ENCODE peak calls at places on chromosome 13, in ten cellular contexts. J is cardiac muscle cell, I is psoas muscle, M is RWPE2, G is heart right ventricle, F is Panc1, D is ovary, V is keratinocyte, X is tibial nerve, N is breast epithelium. O is an unnamed sample.

GRCh38 chr13:74040200-74040599 is 94.0 kb downstream of the KLF12 start:
- DNase-seq in J (peak), I (peak), M (no peak), G (peak), F (peak), D (no peak), V (no peak), X (peak), N (no peak), O (no peak)

GRCh38 chr13:20609145-20609544 is 42.2 kb downstream of the IFT88 start:
- DNase-seq in J (peak), I (no peak), M (no peak), G (no peak), F (no peak), D (no peak), V (no peak), X (no peak), N (no peak), O (no peak)

GRCh38 chr13:113548778-113549621 is 35.6 kb upstream of the TFDP1 start:
- DNase-seq in J (no peak), I (no peak), M (peak), G (no peak), F (no peak), D (no peak), V (no peak), X (no peak), N (peak), O (no peak)

GRCh38 chr13:112897956-112898785 is 70.8 kb upstream of the MCF2L start:
- DNase-seq in J (no peak), I (peak), M (peak), G (no peak), F (no peak), D (no peak), V (no peak), X (no peak), N (peak), O (no peak)

GRCh38 chr13:47480121-47480520 is 521.0 kb downstream of the SUCLA2 start:
- DNase-seq in J (peak), I (no peak), M (no peak), G (no peak), F (no peak), D (no peak), V (no peak), X (no peak), N (no peak), O (no peak)

GRCh38 chr13:93753639-93754038 is 527.0 kb downstream of the GPC6 start:
- DNase-seq in J (no peak), I (no peak), M (no peak), G (no peak), F (no peak), D (no peak), V (no peak), X (no peak), N (no peak), O (no peak)

GRCh38 chr13:77019756-77020155 is 7.2 kb downstream of the FBXL3 start:
- DNase-seq in J (no peak), I (no peak), M (no peak), G (no peak), F (no peak), D (no peak), V (no peak), X (no peak), N (no peak), O (no peak)

GRCh38 chr13:51827254-51827653 is 17.7 kb downstream of the TMEM272 start:
- DNase-seq in J (no peak), I (no peak), M (no peak), G (no peak), F (no peak), D (no peak), V (no peak), X (no peak), N (no peak), O (no peak)

GRCh38 chr13:40666905-40667621 is 622 bp upstream of the FOXO1 start:
- DNase-seq in J (no peak), I (peak), M (no peak), G (peak), F (no peak), D (peak), V (no peak), X (peak), N (no peak), O (peak)

GRCh38 chr13:74891610-74892009 is 590.4 kb downstream of the TBC1D4 start:
- DNase-seq in J (peak), I (no peak), M (no peak), G (no peak), F (no peak), D (no peak), V (no peak), X (no peak), N (no peak), O (no peak)

GRCh38 chr13:31051999-31052398 is 109.7 kb downstream of the HSPH1 start:
- DNase-seq in J (no peak), I (no peak), M (no peak), G (no peak), F (no peak), D (no peak), V (no peak), X (no peak), N (no peak), O (no peak)

GRCh38 chr13:44373247-44373600 is 400 bp upstream of the SERP2 start:
- DNase-seq in J (no peak), I (no peak), M (no peak), G (no peak), F (no peak), D (no peak), V (no peak), X (no peak), N (no peak), O (no peak)

GRCh38 chr13:109394311-109394988 is 391.9 kb downstream of the IRS2 start:
- DNase-seq in J (no peak), I (no peak), M (no peak), G (no peak), F (no peak), D (no peak), V (no peak), X (no peak), N (no peak), O (no peak)

GRCh38 chr13:108360139-108360538 is 90.6 kb downstream of the TNFSF13B start:
- DNase-seq in J (no peak), I (no peak), M (no peak), G (no peak), F (no peak), D (no peak), V (no peak), X (no peak), N (no peak), O (no peak)

GRCh38 chr13:44860427-44860826 is 128.8 kb downstream of the NUFIP1 start:
- DNase-seq in J (no peak), I (no peak), M (no peak), G (no peak), F (no peak), D (no peak), V (no peak), X (no peak), N (no peak), O (no peak)

GRCh38 chr13:44969858-44970484 is 19.3 kb downstream of the NUFIP1 start:
- DNase-seq in J (peak), I (no peak), M (no peak), G (no peak), F (no peak), D (no peak), V (no peak), X (no peak), N (no peak), O (no peak)

GRCh38 chr13:93243375-93244063 is 16.9 kb downstream of the GPC6 start:
- DNase-seq in J (no peak), I (no peak), M (no peak), G (no peak), F (no peak), D (no peak), V (no peak), X (no peak), N (no peak), O (no peak)

GRCh38 chr13:44951184-44951583 is 38.1 kb downstream of the NUFIP1 start:
- DNase-seq in J (no peak), I (no peak), M (no peak), G (no peak), F (no peak), D (no peak), V (no peak), X (no peak), N (no peak), O (no peak)

GRCh38 chr13:74889321-74889720 is 592.6 kb downstream of the TBC1D4 start:
- DNase-seq in J (peak), I (no peak), M (no peak), G (no peak), F (no peak), D (no peak), V (peak), X (no peak), N (no peak), O (no peak)

GRCh38 chr13:91017031-91017668 is 330.3 kb upstream of the MIR17HG start:
- DNase-seq in J (peak), I (no peak), M (no peak), G (no peak), F (peak), D (no peak), V (no peak), X (no peak), N (no peak), O (no peak)

GRCh38 chr13:23323946-23324709 is 109.4 kb downstream of the SACS start:
- DNase-seq in J (no peak), I (no peak), M (no peak), G (no peak), F (no peak), D (no peak), V (no peak), X (no peak), N (no peak), O (no peak)

GRCh38 chr13:76696370-76696769 is 189.8 kb downstream of the KCTD12 start:
- DNase-seq in J (no peak), I (no peak), M (no peak), G (no peak), F (no peak), D (no peak), V (no peak), X (no peak), N (no peak), O (no peak)

GRCh38 chr13:35700661-35701060 is 224.2 kb upstream of the MAB21L1 start:
- DNase-seq in J (no peak), I (no peak), M (no peak), G (no peak), F (no peak), D (no peak), V (no peak), X (no peak), N (no peak), O (no peak)

GRCh38 chr13:29369060-29369743 is 226.3 kb downstream of the SLC7A1 start:
- DNase-seq in J (peak), I (no peak), M (no peak), G (no peak), F (no peak), D (no peak), V (no peak), X (no peak), N (no peak), O (no peak)
- TF ChIP-seq CTCF in J (peak), I (peak), M (peak), G (peak), F (peak), D (no peak), V (peak), X (peak), N (no peak), O (peak)

DNA sequence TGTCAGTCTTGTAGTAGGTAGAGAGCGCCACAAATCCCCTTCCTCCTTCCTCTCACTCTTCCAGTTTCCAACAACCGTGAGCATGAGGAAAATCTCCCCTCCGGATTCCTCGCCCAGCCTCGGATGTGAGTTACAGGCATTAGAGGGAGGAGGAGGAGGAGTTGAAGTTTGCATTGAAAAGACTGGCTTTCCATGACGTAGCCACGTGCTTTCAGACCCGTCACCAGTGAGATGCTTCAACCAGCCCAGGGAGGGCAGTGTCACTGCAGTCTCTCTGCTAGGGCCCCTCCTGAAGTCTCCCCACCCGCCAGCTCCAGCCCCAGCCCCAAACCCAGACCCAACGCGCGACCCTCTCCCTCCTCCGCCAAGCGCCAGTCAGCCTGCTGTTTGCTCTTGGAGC is 444 bp upstream of the FGF14 start:
- DNase-seq in J (peak), I (peak), M (no peak), G (peak), F (no peak), D (no peak), V (no peak), X (no peak), N (no peak), O (peak)
- H3K27ac ChIP-seq in J (no peak), I (no peak), M (no peak), G (peak), F (no peak), D (no peak), V (no peak), X (no peak), N (no peak), O (no peak)

DNA sequence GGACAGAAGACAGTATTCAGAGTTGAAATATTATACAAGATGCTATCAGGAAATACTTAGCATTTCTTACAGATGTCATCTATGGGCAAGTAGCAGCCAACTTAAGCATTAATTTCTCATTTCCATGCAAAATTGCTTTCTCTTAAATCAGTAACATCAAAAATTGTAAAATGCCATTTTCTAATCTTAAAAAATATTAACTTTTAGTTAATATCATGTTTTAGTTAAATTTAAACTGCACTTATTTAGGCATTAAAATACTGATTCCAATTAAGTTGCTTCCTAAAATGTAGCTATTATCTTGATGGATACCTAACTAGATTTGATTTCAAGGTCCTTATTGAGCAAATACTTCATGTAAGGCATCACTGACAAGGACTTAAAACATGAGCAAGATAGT is 27.8 kb downstream of the METTL21C start:
- DNase-seq in J (no peak), I (no peak), M (no peak), G (no peak), F (no peak), D (no peak), V (no peak), X (no peak), N (no peak), O (no peak)
- H3K4me3 ChIP-seq in J (no peak), I (no peak), M (no peak), G (no peak), F (no peak), D (no peak), V (no peak), X (no peak), N (no peak), O (no peak)

DNA sequence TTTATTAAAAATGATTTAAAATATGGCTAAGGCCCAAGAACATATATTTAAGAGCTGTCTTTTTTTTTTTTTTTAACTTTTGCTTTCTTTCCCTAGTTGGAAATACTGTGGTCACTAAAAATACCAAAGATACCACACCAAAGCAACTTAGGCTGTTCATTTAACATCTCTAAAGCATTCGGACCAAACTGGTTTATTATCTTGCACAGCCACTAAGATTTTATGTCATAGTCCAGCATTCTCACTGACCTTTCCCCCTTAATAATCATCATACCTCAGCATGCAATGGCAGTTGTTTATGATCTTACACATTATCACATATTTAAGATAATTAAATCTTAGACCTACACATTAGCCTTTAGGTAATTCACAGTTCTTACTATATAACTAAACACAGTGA is 74.0 kb downstream of the CDK8 start:
- DNase-seq in J (no peak), I (no peak), M (no peak), G (no peak), F (no peak), D (no peak), V (no peak), X (no peak), N (no peak), O (no peak)
- TF ChIP-seq CTCF in J (no peak), I (no peak), M (no peak), G (no peak), F (no peak), D (no peak), V (no peak), X (no peak), N (no peak), O (no peak)

GRCh38 chr13:98506343-98507059 is 70.4 kb downstream of the STK24 start:
- DNase-seq in J (no peak), I (no peak), M (no peak), G (no peak), F (no peak), D (no peak), V (no peak), X (no peak), N (no peak), O (no peak)

GRCh38 chr13:98507060-98507797 is 69.7 kb downstream of the STK24 start:
- DNase-seq in J (peak), I (no peak), M (no peak), G (peak), F (no peak), D (peak), V (peak), X (no peak), N (peak), O (no peak)

GRCh38 chr13:98509271-98510155 is 67.4 kb downstream of the STK24 start:
- DNase-seq in J (peak), I (no peak), M (no peak), G (no peak), F (no peak), D (no peak), V (peak), X (no peak), N (no peak), O (no peak)

GRCh38 chr13:98510156-98510509 is 66.8 kb downstream of the STK24 start:
- DNase-seq in J (no peak), I (no peak), M (no peak), G (no peak), F (no peak), D (no peak), V (no peak), X (no peak), N (no peak), O (no peak)

DNA sequence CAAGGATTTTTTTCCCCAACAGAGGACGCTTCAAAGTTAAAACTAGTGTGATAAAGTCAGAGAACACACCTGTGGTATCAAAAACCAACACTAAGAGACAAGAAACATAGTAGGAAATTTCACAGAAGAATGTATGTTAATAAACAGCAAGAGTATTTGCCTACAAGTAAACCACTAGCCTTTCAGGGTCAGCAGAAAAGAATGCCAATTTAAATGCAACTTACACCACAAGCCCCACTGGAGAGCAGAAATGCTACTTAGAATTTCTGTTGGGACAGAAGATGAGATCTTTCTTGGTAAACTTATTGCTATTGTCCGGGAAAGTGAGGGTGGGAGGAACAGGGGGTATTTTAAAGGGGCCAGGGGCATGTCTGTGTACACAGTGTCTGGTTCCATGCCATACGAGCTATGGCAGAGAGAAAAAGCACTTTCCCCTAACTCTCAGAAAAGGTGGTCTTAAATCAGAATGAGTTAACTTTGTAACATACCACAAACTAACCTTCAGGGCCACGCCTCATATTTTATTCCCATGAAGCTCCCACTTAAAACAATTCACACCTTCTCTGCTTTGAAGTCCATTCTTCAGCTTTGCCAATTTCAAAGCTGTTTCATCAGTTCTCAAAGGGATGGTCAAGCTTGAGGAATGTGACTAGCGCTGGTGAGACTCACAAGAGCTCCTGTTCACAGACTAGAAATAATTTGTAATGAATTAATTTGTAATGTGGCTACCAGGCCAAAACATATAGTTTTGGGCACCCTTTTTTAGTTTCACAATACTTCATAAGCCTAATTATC is 68.4 kb downstream of the STK24 start:
- DNase-seq in J (peak), I (no peak), M (no peak), G (no peak), F (no peak), D (no peak), V (no peak), X (no peak), N (no peak), O (no peak)
- H3K27ac ChIP-seq in J (peak), I (peak), M (peak), G (peak), F (peak), D (no peak), V (peak), X (peak), N (peak), O (peak)

GRCh38 chr13:48875071-48875470 is 100.6 kb upstream of the FNDC3A start:
- DNase-seq in J (no peak), I (no peak), M (no peak), G (no peak), F (no peak), D (no peak), V (no peak), X (no peak), N (no peak), O (no peak)

GRCh38 chr13:48873598-48873997 is 102.1 kb upstream of the FNDC3A start:
- DNase-seq in J (peak), I (no peak), M (no peak), G (no peak), F (no peak), D (no peak), V (peak), X (no peak), N (no peak), O (no peak)

GRCh38 chr13:48873081-48873480 is 102.6 kb upstream of the FNDC3A start:
- DNase-seq in J (no peak), I (no peak), M (no peak), G (no peak), F (no peak), D (no peak), V (no peak), X (no peak), N (no peak), O (no peak)

GRCh38 chr13:48876289-48876688 is 99.4 kb upstream of the FNDC3A start:
- DNase-seq in J (no peak), I (no peak), M (no peak), G (no peak), F (no peak), D (no peak), V (no peak), X (no peak), N (no peak), O (no peak)

DNA sequence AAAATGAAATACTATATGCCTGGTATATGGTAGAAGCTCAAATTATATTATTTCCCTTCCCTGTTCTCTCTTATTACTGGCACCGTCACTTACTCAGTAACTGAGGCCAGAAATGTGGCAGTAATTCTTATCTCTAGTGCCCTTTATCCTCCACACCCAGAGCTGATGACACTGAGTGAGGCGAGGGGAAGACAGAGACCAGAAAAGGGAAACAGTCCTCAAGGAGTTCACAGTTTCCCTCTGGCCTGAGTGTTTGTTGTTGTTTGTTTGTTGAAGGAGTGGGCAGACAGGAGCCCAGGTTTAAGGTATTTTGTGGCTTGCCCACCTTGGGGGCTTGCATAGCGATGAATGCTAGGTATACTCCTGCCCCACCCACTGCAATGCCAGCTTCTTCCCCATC is 101.5 kb upstream of the FNDC3A start:
- DNase-seq in J (no peak), I (no peak), M (no peak), G (no peak), F (no peak), D (no peak), V (no peak), X (no peak), N (no peak), O (no peak)
- H3K4me3 ChIP-seq in J (no peak), I (no peak), M (no peak), G (no peak), F (no peak), D (no peak), V (no peak), X (no peak), N (no peak), O (no peak)

GRCh38 chr13:59689057-59689456 is 474.7 kb downstream of the DIAPH3 start:
- DNase-seq in J (no peak), I (no peak), M (no peak), G (no peak), F (no peak), D (no peak), V (no peak), X (no peak), N (no peak), O (no peak)
- TF ChIP-seq CTCF in J (no peak), I (no peak), M (no peak), G (no peak), F (no peak), D (no peak), V (no peak), X (no peak), N (no peak), O (no peak)

GRCh38 chr13:111518161-111518791 is 197.8 kb downstream of the TEX29 start:
- DNase-seq in J (no peak), I (no peak), M (no peak), G (no peak), F (no peak), D (no peak), V (no peak), X (no peak), N (peak), O (no peak)
- H3K27ac ChIP-seq in J (no peak), I (no peak), M (no peak), G (no peak), F (no peak), D (no peak), V (no peak), X (no peak), N (no peak), O (no peak)